ENCODE peak calls at places on chromosomes 13 and 19, in eight cellular contexts. One of them, this sample, is unnamed.

GRCh38 chr13:113158946-113159345 is 498 bp downstream of the PROZ start:
- DNase-seq in activated B cell treated with CpG ODN at 0.5 μM for 24 hours: no peak
- DNase-seq in uterus: no peak
- DNase-seq in PC-9: no peak
- DNase-seq in omental fat pad: no peak
- DNase-seq in CD8-positive, alpha-beta T cell: no peak
- DNase-seq in fibroblast of pulmonary artery: no peak
- DNase-seq in MCF 10A: no peak
- DNase-seq in this sample: no peak

GRCh38 chr13:105914637-105915036 is 620.8 kb downstream of the EFNB2 start:
- DNase-seq in omental fat pad: no peak
- DNase-seq in fibroblast of pulmonary artery: peak; percentile 80
- DNase-seq in CD8-positive, alpha-beta T cell: no peak
- DNase-seq in uterus: no peak
- DNase-seq in PC-9: no peak
- DNase-seq in MCF 10A: no peak
- DNase-seq in activated B cell treated with CpG ODN at 0.5 μM for 24 hours: no peak
- DNase-seq in this sample: no peak

GRCh38 chr13:105213512-105213911 is 1322.0 kb downstream of the EFNB2 start:
- DNase-seq in fibroblast of pulmonary artery: no peak
- DNase-seq in PC-9: no peak
- DNase-seq in activated B cell treated with CpG ODN at 0.5 μM for 24 hours: no peak
- DNase-seq in uterus: no peak
- DNase-seq in omental fat pad: no peak
- DNase-seq in CD8-positive, alpha-beta T cell: no peak
- DNase-seq in MCF 10A: no peak
- DNase-seq in this sample: no peak

GRCh38 chr19:13640611-13641010 is 123.7 kb upstream of the MRI1 start:
- DNase-seq in uterus: no peak
- DNase-seq in activated B cell treated with CpG ODN at 0.5 μM for 24 hours: no peak
- DNase-seq in MCF 10A: no peak
- DNase-seq in CD8-positive, alpha-beta T cell: no peak
- DNase-seq in PC-9: no peak
- DNase-seq in omental fat pad: no peak
- DNase-seq in fibroblast of pulmonary artery: no peak
- DNase-seq in this sample: no peak

GRCh38 chr13:113552786-113553540 is 31.6 kb upstream of the TFDP1 start:
- DNase-seq in PC-9: no peak
- DNase-seq in MCF 10A: no peak
- DNase-seq in omental fat pad: no peak
- DNase-seq in activated B cell treated with CpG ODN at 0.5 μM for 24 hours: no peak
- DNase-seq in fibroblast of pulmonary artery: no peak
- DNase-seq in uterus: no peak
- DNase-seq in CD8-positive, alpha-beta T cell: no peak
- DNase-seq in this sample: peak; percentile 67

GRCh38 chr13:93690139-93690538 is 463.5 kb downstream of the GPC6 start:
- DNase-seq in omental fat pad: no peak
- DNase-seq in activated B cell treated with CpG ODN at 0.5 μM for 24 hours: no peak
- DNase-seq in fibroblast of pulmonary artery: peak; percentile 59
- DNase-seq in MCF 10A: peak; percentile 50
- DNase-seq in CD8-positive, alpha-beta T cell: no peak
- DNase-seq in PC-9: no peak
- DNase-seq in uterus: no peak
- DNase-seq in this sample: no peak

GRCh38 chr13:33642374-33643065 is 175.4 kb upstream of the RFC3 start:
- DNase-seq in fibroblast of pulmonary artery: peak; percentile 95
- DNase-seq in activated B cell treated with CpG ODN at 0.5 μM for 24 hours: no peak
- DNase-seq in MCF 10A: peak; percentile 85
- DNase-seq in omental fat pad: no peak
- DNase-seq in PC-9: peak; percentile 96
- DNase-seq in uterus: peak; percentile 92
- DNase-seq in CD8-positive, alpha-beta T cell: no peak
- DNase-seq in this sample: no peak

GRCh38 chr19:44627631-44628030 is 14.3 kb downstream of the IGSF23 start:
- DNase-seq in uterus: no peak
- DNase-seq in CD8-positive, alpha-beta T cell: no peak
- DNase-seq in MCF 10A: no peak
- DNase-seq in activated B cell treated with CpG ODN at 0.5 μM for 24 hours: no peak
- DNase-seq in omental fat pad: no peak
- DNase-seq in fibroblast of pulmonary artery: no peak
- DNase-seq in PC-9: no peak
- DNase-seq in this sample: no peak

GRCh38 chr13:44312898-44313551 is 60.6 kb upstream of the SERP2 start:
- DNase-seq in MCF 10A: peak; percentile 94
- DNase-seq in omental fat pad: no peak
- DNase-seq in PC-9: peak; percentile 93
- DNase-seq in CD8-positive, alpha-beta T cell: no peak
- DNase-seq in fibroblast of pulmonary artery: peak; percentile 79
- DNase-seq in uterus: no peak
- DNase-seq in activated B cell treated with CpG ODN at 0.5 μM for 24 hours: no peak
- DNase-seq in this sample: no peak

GRCh38 chr19:31220540-31220939 is 128.7 kb downstream of the TSHZ3 start:
- DNase-seq in MCF 10A: no peak
- DNase-seq in PC-9: no peak
- DNase-seq in uterus: no peak
- DNase-seq in activated B cell treated with CpG ODN at 0.5 μM for 24 hours: no peak
- DNase-seq in fibroblast of pulmonary artery: peak; percentile 25
- DNase-seq in CD8-positive, alpha-beta T cell: no peak
- DNase-seq in omental fat pad: no peak
- DNase-seq in this sample: no peak

GRCh38 chr13:70784590-70784989 is 676.3 kb upstream of the KLHL1 start:
- DNase-seq in activated B cell treated with CpG ODN at 0.5 μM for 24 hours: no peak
- DNase-seq in PC-9: no peak
- DNase-seq in CD8-positive, alpha-beta T cell: no peak
- DNase-seq in fibroblast of pulmonary artery: no peak
- DNase-seq in uterus: no peak
- DNase-seq in MCF 10A: no peak
- DNase-seq in omental fat pad: no peak
- DNase-seq in this sample: no peak

GRCh38 chr13:91950803-91951202 is 552.4 kb downstream of the GPC5 start:
- DNase-seq in uterus: no peak
- DNase-seq in activated B cell treated with CpG ODN at 0.5 μM for 24 hours: no peak
- DNase-seq in fibroblast of pulmonary artery: no peak
- DNase-seq in PC-9: no peak
- DNase-seq in MCF 10A: no peak
- DNase-seq in omental fat pad: no peak
- DNase-seq in CD8-positive, alpha-beta T cell: no peak
- DNase-seq in this sample: no peak

DNA sequence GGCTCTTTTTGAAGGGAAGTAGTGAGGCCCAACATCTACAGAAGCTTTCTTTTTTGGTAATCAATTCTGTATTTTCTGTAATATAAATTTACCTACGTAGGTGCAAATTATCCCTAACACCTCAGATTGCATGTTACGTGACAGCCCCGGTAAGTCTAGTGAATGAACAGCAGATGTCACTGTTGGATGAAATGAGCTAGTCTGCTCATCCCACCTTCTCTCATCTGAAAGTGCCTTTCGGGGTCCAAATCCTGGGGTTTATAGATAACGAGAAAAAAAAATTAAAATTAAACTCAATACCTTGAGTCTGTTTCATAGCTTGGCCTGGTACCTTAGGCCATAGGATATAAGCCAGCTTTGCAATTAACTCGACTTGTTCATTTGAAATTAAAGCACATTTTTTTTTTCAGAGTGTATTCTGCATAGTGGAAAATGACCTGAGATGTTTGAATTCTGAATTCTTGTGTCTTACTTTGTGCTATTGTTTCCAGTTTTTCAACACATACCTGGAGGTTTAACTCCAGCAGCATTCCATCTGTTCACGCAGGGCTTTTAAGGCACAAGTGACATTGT is 548.2 kb downstream of the GPC5 start:
- DNase-seq in activated B cell treated with CpG ODN at 0.5 μM for 24 hours: no peak
- DNase-seq in MCF 10A: peak; percentile 46
- DNase-seq in PC-9: no peak
- DNase-seq in omental fat pad: no peak
- DNase-seq in fibroblast of pulmonary artery: peak; percentile 33
- DNase-seq in uterus: no peak
- DNase-seq in CD8-positive, alpha-beta T cell: no peak
- DNase-seq in this sample: no peak
- TF ChIP-seq CTCF in activated B cell treated with CpG ODN at 0.5 μM for 24 hours: no peak
- TF ChIP-seq CTCF in MCF 10A: peak; percentile 78
- TF ChIP-seq CTCF in PC-9: peak; percentile 65
- TF ChIP-seq CTCF in omental fat pad: no peak
- TF ChIP-seq CTCF in fibroblast of pulmonary artery: peak; percentile 57
- TF ChIP-seq CTCF in uterus: no peak
- TF ChIP-seq CTCF in CD8-positive, alpha-beta T cell: no peak
- TF ChIP-seq CTCF in this sample: no peak

DNA sequence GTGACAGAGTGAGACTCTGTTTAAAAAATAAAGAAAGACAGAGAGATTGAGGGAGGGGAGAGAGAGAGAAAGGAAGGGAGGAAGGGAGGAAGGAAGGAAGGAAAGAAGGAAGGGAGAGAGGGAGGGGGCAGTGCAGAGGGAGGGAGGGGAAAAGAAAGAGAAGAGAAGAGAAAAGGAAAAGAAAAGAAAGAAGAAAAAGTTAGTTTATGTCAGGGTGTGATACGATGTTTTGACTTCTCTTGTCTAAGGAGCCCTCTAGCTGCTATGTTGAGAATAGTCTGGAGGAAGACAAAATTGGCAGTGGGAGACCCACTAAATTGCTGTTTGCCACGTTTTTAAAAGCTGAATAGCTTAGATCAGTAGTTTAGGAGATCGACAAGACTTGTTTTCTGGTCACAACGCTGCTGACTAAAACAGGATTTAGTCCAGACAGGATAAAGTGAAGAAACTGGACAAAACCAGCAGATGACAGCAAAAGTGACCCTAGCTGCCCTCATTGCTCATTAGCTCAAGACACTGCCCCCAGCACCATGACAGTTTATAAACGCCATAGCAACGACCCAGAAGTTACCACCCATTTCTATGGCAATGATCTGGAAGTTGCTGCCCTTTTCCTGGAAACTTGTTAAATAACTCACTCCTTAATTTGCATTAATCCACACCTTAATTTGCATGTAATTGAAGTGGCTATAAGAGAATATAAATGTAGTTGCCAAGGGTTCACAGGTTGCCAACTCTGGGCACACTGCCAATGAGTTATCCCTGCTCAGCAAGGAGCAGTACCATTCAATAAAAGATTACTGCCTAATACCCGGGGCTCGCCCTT is 11.1 kb downstream of the TEX101 start:
- DNase-seq in CD8-positive, alpha-beta T cell: no peak
- DNase-seq in MCF 10A: peak; percentile 56
- DNase-seq in activated B cell treated with CpG ODN at 0.5 μM for 24 hours: no peak
- DNase-seq in omental fat pad: no peak
- DNase-seq in PC-9: peak; percentile 58
- DNase-seq in uterus: no peak
- DNase-seq in fibroblast of pulmonary artery: peak; percentile 30
- DNase-seq in this sample: no peak
- TF ChIP-seq CTCF in CD8-positive, alpha-beta T cell: peak; percentile 44
- TF ChIP-seq CTCF in MCF 10A: peak; percentile 40
- TF ChIP-seq CTCF in activated B cell treated with CpG ODN at 0.5 μM for 24 hours: no peak
- TF ChIP-seq CTCF in omental fat pad: no peak
- TF ChIP-seq CTCF in PC-9: peak; percentile 82
- TF ChIP-seq CTCF in uterus: no peak
- TF ChIP-seq CTCF in fibroblast of pulmonary artery: peak; percentile 66
- TF ChIP-seq CTCF in this sample: no peak

DNA sequence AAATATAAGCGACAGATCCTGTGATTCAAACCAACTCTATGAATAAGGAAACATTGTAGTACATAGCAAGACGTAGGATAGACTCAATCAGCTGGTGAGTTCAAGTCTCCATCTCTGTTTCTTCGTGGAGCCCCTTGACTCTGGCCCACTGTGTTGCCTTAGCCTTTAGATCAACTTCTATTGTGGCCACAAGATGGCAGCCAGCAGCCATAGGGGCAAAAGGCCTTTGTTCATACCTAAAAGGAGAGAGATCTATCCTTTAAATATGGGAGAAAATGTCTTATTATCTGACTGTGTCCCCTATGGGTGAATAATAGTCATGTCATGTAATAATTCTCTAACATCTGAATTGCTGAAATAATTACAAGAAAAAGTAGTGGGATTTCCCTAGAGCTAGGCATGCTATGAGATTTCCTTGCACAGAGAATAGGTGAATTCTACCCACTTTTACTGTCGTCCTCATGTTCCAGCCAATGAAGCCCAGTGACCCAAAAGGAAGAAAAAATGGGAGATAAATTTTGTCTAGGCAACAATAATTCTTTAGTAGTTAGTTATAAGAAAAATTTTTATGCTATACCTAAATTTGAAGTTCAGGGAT is 129.4 kb downstream of the PCDH20 start:
- DNase-seq in fibroblast of pulmonary artery: peak; percentile 0
- DNase-seq in activated B cell treated with CpG ODN at 0.5 μM for 24 hours: no peak
- DNase-seq in MCF 10A: peak; percentile 45
- DNase-seq in PC-9: no peak
- DNase-seq in CD8-positive, alpha-beta T cell: no peak
- DNase-seq in omental fat pad: no peak
- DNase-seq in uterus: no peak
- DNase-seq in this sample: no peak
- TF ChIP-seq CTCF in fibroblast of pulmonary artery: no peak
- TF ChIP-seq CTCF in activated B cell treated with CpG ODN at 0.5 μM for 24 hours: no peak
- TF ChIP-seq CTCF in MCF 10A: no peak
- TF ChIP-seq CTCF in PC-9: peak; percentile 50
- TF ChIP-seq CTCF in CD8-positive, alpha-beta T cell: no peak
- TF ChIP-seq CTCF in omental fat pad: no peak
- TF ChIP-seq CTCF in uterus: no peak
- TF ChIP-seq CTCF in this sample: no peak

GRCh38 chr19:16141043-16141442 is 2.4 kb upstream of the HSH2D start:
- DNase-seq in CD8-positive, alpha-beta T cell: no peak
- DNase-seq in PC-9: no peak
- DNase-seq in MCF 10A: no peak
- DNase-seq in omental fat pad: no peak
- DNase-seq in activated B cell treated with CpG ODN at 0.5 μM for 24 hours: peak; percentile 58
- DNase-seq in uterus: no peak
- DNase-seq in fibroblast of pulmonary artery: no peak
- DNase-seq in this sample: no peak
- TF ChIP-seq CTCF in CD8-positive, alpha-beta T cell: no peak
- TF ChIP-seq CTCF in PC-9: no peak
- TF ChIP-seq CTCF in MCF 10A: no peak
- TF ChIP-seq CTCF in omental fat pad: no peak
- TF ChIP-seq CTCF in activated B cell treated with CpG ODN at 0.5 μM for 24 hours: no peak
- TF ChIP-seq CTCF in uterus: no peak
- TF ChIP-seq CTCF in fibroblast of pulmonary artery: no peak
- TF ChIP-seq CTCF in this sample: no peak